ENCODE peak calls at places on chromosomes 3 and 15, in ten cellular contexts. One of them, this sample, is unnamed.

GRCh38 chr15:63969652-63970421 is 76.4 kb downstream of the DAPK2 start:
- DNase-seq in uterus: no peak
- DNase-seq in fibroblast of pulmonary artery: peak; percentile 25
- DNase-seq in endothelial cell: no peak
- DNase-seq in fibroblast of mammary gland: no peak
- DNase-seq in hepatocyte: peak; percentile 73
- DNase-seq in cardiac muscle cell: no peak
- DNase-seq in neural progenitor cell: no peak
- DNase-seq in PC-3: no peak
- DNase-seq in lower lobe of right lung: peak; percentile 73
- DNase-seq in this sample: no peak

GRCh38 chr15:29348308-29348914 is 78.8 kb upstream of the NSMCE3 start:
- DNase-seq in neural progenitor cell: peak; percentile 16
- DNase-seq in fibroblast of pulmonary artery: peak; percentile 9
- DNase-seq in endothelial cell: no peak
- DNase-seq in uterus: peak; percentile 42
- DNase-seq in fibroblast of mammary gland: no peak
- DNase-seq in PC-3: no peak
- DNase-seq in cardiac muscle cell: peak; percentile 41
- DNase-seq in hepatocyte: peak; percentile 66
- DNase-seq in lower lobe of right lung: no peak
- DNase-seq in this sample: no peak

GRCh38 chr15:57551717-57552677 is 39.7 kb upstream of the MYZAP start:
- DNase-seq in fibroblast of pulmonary artery: peak; percentile 90
- DNase-seq in fibroblast of mammary gland: peak; percentile 32
- DNase-seq in neural progenitor cell: peak; percentile 82
- DNase-seq in hepatocyte: peak; percentile 69
- DNase-seq in PC-3: peak; percentile 90
- DNase-seq in uterus: no peak
- DNase-seq in lower lobe of right lung: no peak
- DNase-seq in endothelial cell: peak; percentile 65
- DNase-seq in cardiac muscle cell: peak; percentile 89
- DNase-seq in this sample: no peak

GRCh38 chr3:15859507-15860013 is 61.8 kb upstream of the ANKRD28 start:
- DNase-seq in lower lobe of right lung: peak; percentile 86
- DNase-seq in uterus: peak; percentile 78
- DNase-seq in cardiac muscle cell: peak; percentile 84
- DNase-seq in hepatocyte: peak; percentile 93
- DNase-seq in neural progenitor cell: peak; percentile 91
- DNase-seq in endothelial cell: peak; percentile 74
- DNase-seq in fibroblast of pulmonary artery: peak; percentile 70
- DNase-seq in fibroblast of mammary gland: peak; percentile 61
- DNase-seq in PC-3: peak; percentile 94
- DNase-seq in this sample: peak; percentile 89

GRCh38 chr3:14725015-14725431 is 50.1 kb downstream of the C3orf20 start:
- DNase-seq in endothelial cell: no peak
- DNase-seq in uterus: peak; percentile 59
- DNase-seq in lower lobe of right lung: no peak
- DNase-seq in fibroblast of mammary gland: peak; percentile 86
- DNase-seq in hepatocyte: peak; percentile 23
- DNase-seq in cardiac muscle cell: peak; percentile 94
- DNase-seq in PC-3: peak; percentile 69
- DNase-seq in neural progenitor cell: no peak
- DNase-seq in fibroblast of pulmonary artery: peak; percentile 88
- DNase-seq in this sample: no peak

GRCh38 chr3:136385457-136385856 is 135.3 kb downstream of the PCCB start:
- DNase-seq in hepatocyte: no peak
- DNase-seq in lower lobe of right lung: no peak
- DNase-seq in cardiac muscle cell: no peak
- DNase-seq in uterus: no peak
- DNase-seq in fibroblast of mammary gland: no peak
- DNase-seq in neural progenitor cell: no peak
- DNase-seq in endothelial cell: no peak
- DNase-seq in PC-3: no peak
- DNase-seq in fibroblast of pulmonary artery: no peak
- DNase-seq in this sample: no peak

GRCh38 chr15:68930268-68931022 is at the start of gene SPESP1:
- DNase-seq in PC-3: no peak
- DNase-seq in lower lobe of right lung: peak; percentile 60
- DNase-seq in endothelial cell: no peak
- DNase-seq in cardiac muscle cell: peak; percentile 76
- DNase-seq in neural progenitor cell: no peak
- DNase-seq in uterus: peak; percentile 52
- DNase-seq in fibroblast of mammary gland: peak; percentile 56
- DNase-seq in hepatocyte: no peak
- DNase-seq in fibroblast of pulmonary artery: peak; percentile 62
- DNase-seq in this sample: no peak

GRCh38 chr3:128229077-128229837 is 76.0 kb downstream of the EEFSEC start:
- DNase-seq in hepatocyte: no peak
- DNase-seq in lower lobe of right lung: no peak
- DNase-seq in PC-3: no peak
- DNase-seq in endothelial cell: no peak
- DNase-seq in fibroblast of pulmonary artery: no peak
- DNase-seq in cardiac muscle cell: no peak
- DNase-seq in fibroblast of mammary gland: no peak
- DNase-seq in uterus: no peak
- DNase-seq in neural progenitor cell: no peak
- DNase-seq in this sample: no peak

GRCh38 chr15:61243984-61244593 is 15.0 kb upstream of the RORA start:
- DNase-seq in PC-3: no peak
- DNase-seq in neural progenitor cell: no peak
- DNase-seq in fibroblast of mammary gland: peak; percentile 26
- DNase-seq in uterus: no peak
- DNase-seq in cardiac muscle cell: no peak
- DNase-seq in hepatocyte: no peak
- DNase-seq in fibroblast of pulmonary artery: no peak
- DNase-seq in lower lobe of right lung: no peak
- DNase-seq in endothelial cell: no peak
- DNase-seq in this sample: no peak

GRCh38 chr3:88957751-88958452 is 149.5 kb upstream of the EPHA3 start:
- DNase-seq in cardiac muscle cell: peak; percentile 80
- DNase-seq in fibroblast of mammary gland: peak; percentile 73
- DNase-seq in hepatocyte: no peak
- DNase-seq in uterus: no peak
- DNase-seq in neural progenitor cell: no peak
- DNase-seq in fibroblast of pulmonary artery: peak; percentile 66
- DNase-seq in endothelial cell: no peak
- DNase-seq in PC-3: peak; percentile 82
- DNase-seq in lower lobe of right lung: no peak
- DNase-seq in this sample: no peak

GRCh38 chr3:137998121-137998520 is 11.8 kb upstream of the CLDN18 start:
- DNase-seq in neural progenitor cell: no peak
- DNase-seq in fibroblast of pulmonary artery: no peak
- DNase-seq in hepatocyte: no peak
- DNase-seq in PC-3: no peak
- DNase-seq in uterus: no peak
- DNase-seq in endothelial cell: no peak
- DNase-seq in lower lobe of right lung: no peak
- DNase-seq in cardiac muscle cell: no peak
- DNase-seq in fibroblast of mammary gland: no peak
- DNase-seq in this sample: no peak

GRCh38 chr3:138003069-138003468 is 6.9 kb upstream of the CLDN18 start:
- DNase-seq in PC-3: no peak
- DNase-seq in lower lobe of right lung: no peak
- DNase-seq in uterus: no peak
- DNase-seq in endothelial cell: no peak
- DNase-seq in cardiac muscle cell: no peak
- DNase-seq in fibroblast of pulmonary artery: no peak
- DNase-seq in fibroblast of mammary gland: no peak
- DNase-seq in hepatocyte: no peak
- DNase-seq in neural progenitor cell: no peak
- DNase-seq in this sample: no peak

DNA sequence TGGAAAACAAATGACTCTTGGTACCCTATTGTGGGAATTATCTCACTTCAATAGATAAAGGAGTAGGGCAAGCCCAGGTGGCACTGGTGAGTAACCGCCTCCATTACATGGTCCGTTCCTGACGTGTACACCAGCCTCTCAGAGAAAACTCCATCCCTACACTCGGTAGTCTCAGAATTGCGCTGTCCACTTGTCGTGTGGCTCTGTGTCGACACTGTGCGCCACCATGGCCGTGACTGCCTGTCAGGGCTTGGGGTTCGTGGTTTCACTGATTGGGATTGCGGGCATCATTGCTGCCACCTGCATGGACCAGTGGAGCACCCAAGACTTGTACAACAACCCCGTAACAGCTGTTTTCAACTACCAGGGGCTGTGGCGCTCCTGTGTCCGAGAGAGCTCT is 11.3 kb upstream of the CLDN18 start:
- DNase-seq in lower lobe of right lung: no peak
- DNase-seq in cardiac muscle cell: no peak
- DNase-seq in fibroblast of mammary gland: no peak
- DNase-seq in hepatocyte: no peak
- DNase-seq in fibroblast of pulmonary artery: no peak
- DNase-seq in PC-3: no peak
- DNase-seq in neural progenitor cell: no peak
- DNase-seq in uterus: no peak
- DNase-seq in endothelial cell: no peak
- DNase-seq in this sample: no peak
- TF ChIP-seq CTCF in lower lobe of right lung: no peak
- TF ChIP-seq CTCF in cardiac muscle cell: no peak
- TF ChIP-seq CTCF in fibroblast of mammary gland: no peak
- TF ChIP-seq CTCF in hepatocyte: no peak
- TF ChIP-seq CTCF in fibroblast of pulmonary artery: no peak
- TF ChIP-seq CTCF in PC-3: no peak
- TF ChIP-seq CTCF in neural progenitor cell: no peak
- TF ChIP-seq CTCF in uterus: no peak
- TF ChIP-seq CTCF in endothelial cell: no peak
- TF ChIP-seq CTCF in this sample: no peak

GRCh38 chr15:39578851-39579486 is 1.9 kb upstream of the THBS1 start:
- DNase-seq in hepatocyte: no peak
- DNase-seq in endothelial cell: no peak
- DNase-seq in neural progenitor cell: peak; percentile 50
- DNase-seq in fibroblast of mammary gland: peak; percentile 13
- DNase-seq in fibroblast of pulmonary artery: peak; percentile 65
- DNase-seq in uterus: no peak
- DNase-seq in PC-3: no peak
- DNase-seq in cardiac muscle cell: peak; percentile 60
- DNase-seq in lower lobe of right lung: no peak
- DNase-seq in this sample: no peak
- TF ChIP-seq CTCF in hepatocyte: no peak
- TF ChIP-seq CTCF in endothelial cell: no peak
- TF ChIP-seq CTCF in neural progenitor cell: no peak
- TF ChIP-seq CTCF in fibroblast of mammary gland: no peak
- TF ChIP-seq CTCF in fibroblast of pulmonary artery: peak; percentile 37
- TF ChIP-seq CTCF in uterus: peak; percentile 33
- TF ChIP-seq CTCF in PC-3: no peak
- TF ChIP-seq CTCF in cardiac muscle cell: peak; percentile 25
- TF ChIP-seq CTCF in lower lobe of right lung: no peak
- TF ChIP-seq CTCF in this sample: peak; percentile 12

DNA sequence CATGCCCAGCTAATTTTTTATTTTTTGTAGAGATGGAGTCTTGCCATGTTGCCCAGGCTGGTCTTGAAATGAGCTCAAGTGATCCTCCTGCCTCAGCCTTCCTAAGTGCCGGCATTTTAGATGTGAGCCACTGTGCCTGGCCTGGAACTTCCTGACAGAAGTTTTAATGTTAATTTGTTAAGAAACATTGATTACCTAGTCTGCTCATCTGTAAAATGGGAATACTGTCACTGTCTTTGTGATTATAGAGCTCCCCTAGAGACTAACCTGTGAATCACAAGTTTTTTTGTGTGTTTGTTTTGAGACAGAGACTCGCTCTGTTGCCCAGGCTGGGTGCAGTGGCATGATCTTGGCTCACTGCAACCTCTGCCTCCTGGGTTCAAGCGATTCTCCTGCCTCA is 4.3 kb upstream of the EIF3J start:
- DNase-seq in cardiac muscle cell: no peak
- DNase-seq in fibroblast of pulmonary artery: no peak
- DNase-seq in PC-3: peak; percentile 33
- DNase-seq in fibroblast of mammary gland: no peak
- DNase-seq in endothelial cell: no peak
- DNase-seq in lower lobe of right lung: no peak
- DNase-seq in hepatocyte: no peak
- DNase-seq in neural progenitor cell: no peak
- DNase-seq in uterus: no peak
- DNase-seq in this sample: no peak
- TF ChIP-seq CTCF in cardiac muscle cell: no peak
- TF ChIP-seq CTCF in fibroblast of pulmonary artery: peak; percentile 5
- TF ChIP-seq CTCF in PC-3: peak; percentile 44
- TF ChIP-seq CTCF in fibroblast of mammary gland: peak; percentile 11
- TF ChIP-seq CTCF in endothelial cell: no peak
- TF ChIP-seq CTCF in lower lobe of right lung: no peak
- TF ChIP-seq CTCF in hepatocyte: no peak
- TF ChIP-seq CTCF in neural progenitor cell: no peak
- TF ChIP-seq CTCF in uterus: no peak
- TF ChIP-seq CTCF in this sample: no peak

GRCh38 chr15:41554401-41554800 is 4.6 kb upstream of the TYRO3 start:
- DNase-seq in fibroblast of mammary gland: no peak
- DNase-seq in endothelial cell: no peak
- DNase-seq in fibroblast of pulmonary artery: no peak
- DNase-seq in cardiac muscle cell: no peak
- DNase-seq in hepatocyte: no peak
- DNase-seq in lower lobe of right lung: no peak
- DNase-seq in neural progenitor cell: no peak
- DNase-seq in uterus: no peak
- DNase-seq in PC-3: no peak
- DNase-seq in this sample: no peak

GRCh38 chr15:41558400-41559238 is at the start of gene TYRO3:
- DNase-seq in PC-3: peak; percentile 51
- DNase-seq in neural progenitor cell: peak; percentile 86
- DNase-seq in fibroblast of mammary gland: no peak
- DNase-seq in hepatocyte: peak; percentile 86
- DNase-seq in lower lobe of right lung: peak; percentile 70
- DNase-seq in cardiac muscle cell: peak; percentile 58
- DNase-seq in fibroblast of pulmonary artery: peak; percentile 43
- DNase-seq in endothelial cell: peak; percentile 53
- DNase-seq in uterus: peak; percentile 58
- DNase-seq in this sample: peak; percentile 66

GRCh38 chr15:41557673-41558399 is 1.2 kb upstream of the TYRO3 start:
- DNase-seq in neural progenitor cell: peak; percentile 90
- DNase-seq in PC-3: peak; percentile 69
- DNase-seq in hepatocyte: peak; percentile 89
- DNase-seq in fibroblast of pulmonary artery: peak; percentile 74
- DNase-seq in endothelial cell: peak; percentile 74
- DNase-seq in uterus: peak; percentile 67
- DNase-seq in cardiac muscle cell: peak; percentile 85
- DNase-seq in fibroblast of mammary gland: peak; percentile 66
- DNase-seq in lower lobe of right lung: peak; percentile 68
- DNase-seq in this sample: peak; percentile 81

GRCh38 chr15:41556657-41557056 is 2.4 kb upstream of the TYRO3 start:
- DNase-seq in PC-3: no peak
- DNase-seq in lower lobe of right lung: no peak
- DNase-seq in hepatocyte: no peak
- DNase-seq in uterus: no peak
- DNase-seq in endothelial cell: no peak
- DNase-seq in cardiac muscle cell: no peak
- DNase-seq in neural progenitor cell: no peak
- DNase-seq in fibroblast of mammary gland: no peak
- DNase-seq in fibroblast of pulmonary artery: no peak
- DNase-seq in this sample: no peak

DNA sequence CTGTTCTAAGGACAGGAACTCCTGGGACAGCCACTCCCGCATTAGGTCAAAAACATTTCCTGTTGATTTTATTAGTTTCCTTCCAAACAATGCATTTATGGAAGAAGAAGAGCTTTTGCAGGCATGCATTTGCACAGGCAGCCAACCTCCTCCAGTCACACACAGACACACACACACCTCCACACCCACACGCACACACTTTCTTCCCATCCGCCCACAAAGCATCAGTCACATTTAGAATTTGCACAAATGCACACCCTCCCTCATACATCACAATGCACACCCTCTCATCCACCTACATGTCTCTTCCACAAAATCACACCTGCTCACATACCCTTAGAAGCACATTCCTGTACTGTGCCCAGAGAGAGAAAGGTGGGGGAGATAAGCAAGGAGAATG is 4.1 kb upstream of the TYRO3 start:
- DNase-seq in uterus: no peak
- DNase-seq in neural progenitor cell: no peak
- DNase-seq in lower lobe of right lung: no peak
- DNase-seq in endothelial cell: no peak
- DNase-seq in fibroblast of mammary gland: no peak
- DNase-seq in cardiac muscle cell: no peak
- DNase-seq in hepatocyte: no peak
- DNase-seq in fibroblast of pulmonary artery: no peak
- DNase-seq in PC-3: no peak
- DNase-seq in this sample: no peak
- TF ChIP-seq CTCF in uterus: no peak
- TF ChIP-seq CTCF in neural progenitor cell: no peak
- TF ChIP-seq CTCF in lower lobe of right lung: no peak
- TF ChIP-seq CTCF in endothelial cell: no peak
- TF ChIP-seq CTCF in fibroblast of mammary gland: no peak
- TF ChIP-seq CTCF in cardiac muscle cell: no peak
- TF ChIP-seq CTCF in hepatocyte: no peak
- TF ChIP-seq CTCF in fibroblast of pulmonary artery: no peak
- TF ChIP-seq CTCF in PC-3: no peak
- TF ChIP-seq CTCF in this sample: no peak